ENCODE peak calls at places on chromosomes 11 and 22, in six cellular contexts. C is A549; Q is adrenal gland; Z is CD8-positive, alpha-beta memory T cell; B is psoas muscle; S is AG10803. U is an unnamed sample.

GRCh38 chr11:32391965-32392553 is 43.3 kb downstream of the WT1 start:
- DNase-seq in B (no peak), Q (no peak), Z (no peak), S (peak), C (no peak), U (no peak)

GRCh38 chr11:76674517-76675400 is 4.2 kb upstream of the LRRC32 start:
- DNase-seq in Q (no peak), B (no peak), C (no peak), Z (no peak), S (no peak), U (no peak)

GRCh38 chr11:129694538-129694937 is 121.1 kb upstream of the TMEM45B start:
- DNase-seq in S (no peak), C (no peak), Z (no peak), B (no peak), Q (no peak), U (no peak)

GRCh38 chr11:17989306-17989705 is 23.5 kb downstream of the SERGEF start:
- DNase-seq in B (no peak), Q (no peak), Z (no peak), C (no peak), S (no peak), U (no peak)

GRCh38 chr11:76151561-76152085 is 54.7 kb downstream of the WNT11 start:
- DNase-seq in Q (no peak), B (no peak), S (no peak), Z (no peak), C (no peak), U (no peak)

GRCh38 chr22:45007247-45007945 is 2.4 kb downstream of the PHF21B start:
- DNase-seq in B (peak), Q (peak), Z (no peak), S (no peak), C (peak), U (no peak)

GRCh38 chr22:38953091-38953490 is 4.3 kb upstream of the APOBEC3A start:
- DNase-seq in B (no peak), S (no peak), C (no peak), Z (no peak), Q (no peak), U (no peak)

GRCh38 chr11:47398551-47398950 is 9.8 kb upstream of the SLC39A13 start:
- DNase-seq in C (no peak), Z (no peak), Q (no peak), B (peak), S (no peak), U (no peak)

GRCh38 chr11:45092901-45093760 is 53.3 kb upstream of the PRDM11 start:
- DNase-seq in C (no peak), S (peak), B (no peak), Z (no peak), Q (no peak), U (no peak)

GRCh38 chr22:50238755-50239154 is 6.1 kb downstream of the TUBGCP6 start:
- DNase-seq in Q (no peak), S (no peak), Z (no peak), C (no peak), B (no peak), U (no peak)

GRCh38 chr11:77071671-77072605 is 5.2 kb downstream of the CAPN5 start:
- DNase-seq in S (peak), Q (peak), B (no peak), C (no peak), Z (no peak), U (no peak)

GRCh38 chr22:44192811-44193536 is 12.2 kb downstream of the PARVG start:
- DNase-seq in Z (no peak), S (no peak), Q (no peak), C (no peak), B (no peak), U (no peak)

GRCh38 chr22:37045958-37046357 is 5.6 kb upstream of the KCTD17 start:
- DNase-seq in B (no peak), Q (no peak), S (peak), Z (no peak), C (peak), U (no peak)

GRCh38 chr11:11978792-11979486 is 29.5 kb downstream of the DKK3 start:
- DNase-seq in B (peak), C (no peak), Q (peak), Z (no peak), S (peak), U (peak)

GRCh38 chr11:37105456-37105855 is 507.4 kb upstream of the RAG2 start:
- DNase-seq in B (no peak), Z (no peak), Q (no peak), C (no peak), S (no peak), U (no peak)

GRCh38 chr11:17775035-17775348 is 40.4 kb downstream of the KCNC1 start:
- DNase-seq in S (no peak), C (no peak), B (no peak), Z (no peak), Q (no peak), U (no peak)

GRCh38 chr11:13238879-13239514 is 38.6 kb upstream of the BMAL1 start:
- DNase-seq in S (peak), Z (peak), C (peak), Q (peak), B (no peak), U (no peak)

GRCh38 chr11:56783448-56784041 is 35.0 kb upstream of the OR9G4 start:
- DNase-seq in B (no peak), Z (no peak), S (peak), Q (peak), C (peak), U (peak)

GRCh38 chr22:37195921-37196320 is 7.9 kb upstream of the C1QTNF6 start:
- DNase-seq in Z (no peak), B (no peak), S (peak), C (no peak), Q (peak), U (no peak)

GRCh38 chr11:77179681-77180080 is 51.6 kb downstream of the MYO7A start:
- DNase-seq in B (no peak), C (no peak), Z (no peak), Q (no peak), S (no peak), U (no peak)

GRCh38 chr11:10539339-10539738 is 1.6 kb downstream of the RNF141 start:
- DNase-seq in C (peak), Z (no peak), B (no peak), Q (no peak), S (no peak), U (peak)

GRCh38 chr11:69654660-69655478 is 13.9 kb downstream of the CCND1 start:
- DNase-seq in C (peak), Z (no peak), S (no peak), B (no peak), Q (peak), U (peak)

GRCh38 chr11:91396243-91397133 is 828.1 kb upstream of the FAT3 start:
- DNase-seq in B (no peak), C (peak), Z (no peak), Q (no peak), S (no peak), U (peak)

GRCh38 chr22:43476341-43476740 is 64.5 kb downstream of the MPPED1 start:
- DNase-seq in B (no peak), Q (no peak), Z (no peak), S (no peak), C (peak), U (no peak)

GRCh38 chr11:64081663-64082442 is 46.1 kb downstream of the FLRT1 start:
- DNase-seq in S (no peak), C (no peak), Q (no peak), B (no peak), Z (no peak), U (no peak)

GRCh38 chr22:31488988-31489617 is 539 bp downstream of the EIF4ENIF1 start:
- DNase-seq in Q (peak), S (peak), B (peak), Z (peak), C (peak), U (no peak)

GRCh38 chr11:10722307-10722706 is 28.7 kb upstream of the CTR9 start:
- DNase-seq in C (no peak), B (no peak), Q (no peak), Z (no peak), S (no peak), U (no peak)

GRCh38 chr11:83948205-83948604 is 662.0 kb upstream of the CCDC90B start:
- DNase-seq in Z (no peak), Q (no peak), B (no peak), S (no peak), C (no peak), U (no peak)

GRCh38 chr11:28529540-28530410 is 421.6 kb downstream of the METTL15 start:
- DNase-seq in Z (no peak), B (no peak), S (peak), C (peak), Q (no peak), U (no peak)

GRCh38 chr11:122796128-122796717 is 42.1 kb upstream of the CRTAM start:
- DNase-seq in Z (peak), S (peak), C (peak), Q (peak), B (peak), U (no peak)

GRCh38 chr11:47243454-47243853 is 5.2 kb downstream of the ACP2 start:
- DNase-seq in C (peak), Z (no peak), Q (no peak), B (no peak), S (no peak), U (peak)

GRCh38 chr11:46588131-46588530 is 5.7 kb downstream of the AMBRA1 start:
- DNase-seq in C (no peak), Z (no peak), B (no peak), S (no peak), Q (no peak), U (no peak)

GRCh38 chr11:117887431-117888139 is 11.1 kb upstream of the FXYD6 start:
- DNase-seq in Z (no peak), Q (peak), B (no peak), S (no peak), C (no peak), U (no peak)

GRCh38 chr11:102831128-102831708 is 12.2 kb downstream of the MMP3 start:
- DNase-seq in C (peak), Q (peak), S (peak), Z (no peak), B (peak), U (no peak)

GRCh38 chr11:35330156-35330889 is 89.0 kb downstream of the SLC1A2 start:
- DNase-seq in S (no peak), Q (no peak), C (no peak), B (no peak), Z (no peak), U (no peak)

GRCh38 chr22:39290724-39291161 is 28.7 kb downstream of the RPL3 start:
- DNase-seq in B (peak), Z (no peak), Q (peak), C (peak), S (no peak), U (no peak)

GRCh38 chr11:17473071-17473744 is 3.4 kb downstream of the ABCC8 start:
- DNase-seq in B (no peak), C (peak), S (no peak), Z (no peak), Q (no peak), U (no peak)

GRCh38 chr22:22210375-22210774 is 34.2 kb upstream of the VPREB1 start:
- DNase-seq in C (peak), Q (no peak), S (peak), Z (no peak), B (no peak), U (no peak)

GRCh38 chr11:33687733-33688479 is 12.7 kb downstream of the C11orf91 start:
- DNase-seq in Z (no peak), Q (peak), S (peak), C (peak), B (no peak), U (no peak)

DNA sequence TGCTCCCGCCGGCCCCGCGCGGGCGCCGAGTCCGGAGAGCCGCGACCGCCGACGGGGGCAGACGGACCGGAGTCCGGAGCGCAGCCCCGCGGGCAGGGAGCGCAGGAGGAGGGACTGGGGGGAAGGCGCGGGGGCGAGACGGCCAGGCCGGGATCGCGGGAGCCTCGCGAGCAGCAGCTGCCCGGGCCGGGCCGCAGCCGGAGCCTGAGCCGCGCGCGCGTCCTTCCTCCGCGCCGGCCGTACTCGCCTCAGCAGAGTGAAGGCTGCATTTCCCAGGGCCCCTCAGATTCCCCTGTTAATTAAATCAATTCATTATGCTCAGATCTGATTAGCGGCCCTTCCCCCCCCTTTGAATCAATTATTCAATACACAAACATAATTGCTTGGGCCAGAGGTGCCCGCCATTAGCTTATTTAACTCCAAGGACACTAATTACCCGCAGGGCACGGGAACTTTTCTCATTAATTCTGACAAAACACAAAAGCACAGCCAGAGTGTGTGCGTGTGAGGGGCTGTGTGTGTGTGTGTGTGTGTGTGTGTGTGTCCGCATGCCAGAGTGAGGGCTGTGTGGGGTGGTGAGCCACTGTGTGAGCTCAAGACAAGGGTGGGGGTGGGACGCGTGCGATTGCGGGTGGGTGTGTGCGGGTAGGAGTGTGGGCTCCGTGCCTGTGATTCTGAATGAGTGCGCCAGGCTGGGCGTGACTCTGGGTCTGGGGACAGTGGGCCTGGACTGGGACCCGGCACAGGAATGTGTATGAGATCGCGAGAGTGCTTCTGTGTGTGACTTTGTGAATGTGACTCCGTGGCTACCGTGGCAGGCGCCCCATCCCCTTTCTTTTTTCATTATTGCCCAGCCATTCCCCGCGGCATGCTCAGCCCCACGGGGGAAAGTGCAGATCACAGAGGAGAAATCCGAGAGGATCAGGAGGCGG is 5.1 kb upstream of the LMO1 start:
- DNase-seq in Z (no peak), Q (no peak), S (no peak), B (no peak), C (no peak), U (no peak)
- H3K4me3 ChIP-seq in Z (no peak), Q (peak), S (no peak), B (peak), C (peak), U (peak)

GRCh38 chr11:86132667-86133310 is 63.9 kb upstream of the PICALM start:
- DNase-seq in B (no peak), S (no peak), Q (no peak), C (no peak), Z (no peak), U (no peak)
- H3K4me3 ChIP-seq in B (no peak), S (no peak), Q (no peak), C (no peak), Z (no peak), U (no peak)

GRCh38 chr11:65109231-65110198 is 2.2 kb upstream of the TM7SF2 start:
- DNase-seq in B (no peak), S (no peak), Q (no peak), Z (no peak), C (no peak), U (no peak)

GRCh38 chr11:65107751-65108468 is 3.8 kb upstream of the TM7SF2 start:
- DNase-seq in B (no peak), Q (no peak), S (no peak), Z (no peak), C (no peak), U (no peak)

GRCh38 chr11:65110354-65110861 is 1.3 kb upstream of the TM7SF2 start:
- DNase-seq in C (peak), Z (peak), Q (peak), B (peak), S (peak), U (no peak)

GRCh38 chr11:65107078-65107477 is 4.6 kb upstream of the TM7SF2 start:
- DNase-seq in Z (no peak), Q (no peak), C (no peak), B (no peak), S (no peak), U (no peak)

DNA sequence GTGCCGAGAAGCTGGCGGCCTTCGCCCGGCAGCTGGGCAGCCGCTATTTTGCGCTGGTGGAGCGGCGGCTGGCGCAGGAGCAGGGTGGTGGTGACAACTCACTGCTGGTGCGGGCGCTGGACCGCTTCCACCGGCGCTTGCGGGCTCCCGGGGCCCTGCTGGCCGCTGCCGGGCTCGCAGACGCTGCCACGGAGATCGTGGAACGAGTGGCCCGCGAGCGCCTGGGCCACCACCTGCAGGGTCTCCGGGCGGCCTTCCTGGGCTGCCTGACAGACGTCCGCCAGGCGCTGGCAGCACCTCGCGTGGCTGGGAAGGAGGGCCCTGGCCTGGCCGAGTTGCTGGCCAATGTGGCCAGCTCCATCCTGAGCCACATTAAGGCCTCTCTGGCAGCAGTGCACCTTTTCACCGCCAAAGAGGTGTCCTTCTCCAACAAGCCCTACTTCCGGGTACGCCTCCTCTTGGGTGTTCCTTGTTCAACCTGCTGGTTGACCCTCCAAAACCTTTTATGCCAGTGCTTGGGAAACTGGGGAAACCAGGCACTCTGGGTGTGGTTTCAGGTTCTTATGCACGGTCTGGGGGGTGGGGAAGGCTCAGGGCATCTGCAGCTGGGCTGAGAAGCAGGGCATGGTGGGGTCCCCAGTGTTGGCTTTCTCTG is 3.1 kb upstream of the TM7SF2 start:
- DNase-seq in S (no peak), C (no peak), Z (no peak), Q (no peak), B (no peak), U (peak)
- H3K4me3 ChIP-seq in S (no peak), C (no peak), Z (no peak), Q (no peak), B (no peak), U (peak)

GRCh38 chr11:72239849-72240460 is 4.0 kb downstream of the PHOX2A start:
- DNase-seq in C (no peak), Z (no peak), S (peak), B (peak), Q (peak), U (no peak)
- H3K4me3 ChIP-seq in C (no peak), Z (no peak), S (peak), B (peak), Q (peak), U (no peak)

GRCh38 chr22:30385913-30386312 is 1.3 kb downstream of the RNF215 start:
- DNase-seq in Q (no peak), C (no peak), Z (no peak), S (no peak), B (no peak), U (no peak)
- H3K4me3 ChIP-seq in Q (no peak), C (peak), Z (no peak), S (peak), B (no peak), U (peak)

GRCh38 chr11:1548221-1549070 is 23.6 kb downstream of the DUSP8 start:
- DNase-seq in Q (peak), B (peak), C (peak), Z (no peak), S (peak), U (peak)
- H3K4me3 ChIP-seq in Q (peak), B (peak), C (peak), Z (no peak), S (no peak), U (peak)